ENCODE peak calls at places on chromosomes 7 and 10, in eight cellular contexts. C is CD14-positive monocyte; N is activated T-helper 9 cell treated with anti-CD3 and anti-CD28 coated beads, Interleukin-2, amount 50 U/mL, for 16 hours; G is Ammon's horn; X is HT-29; E is transverse colon; S is NCI-H748 treated with DMSO at 0.1 percent for 48 hours; Q is stimulated activated CD4-positive, alpha-beta T cell treated with anti-CD3 and anti-CD28 coated beads, Interleukin-1b, Interleukin-23, amount 100 ng/mL, for 24 hours. V is an unnamed sample.

GRCh38 chr10:93063977-93064660 is 3.5 kb downstream of the CYP26C1 start:
- DNase-seq in S (no peak), E (no peak), X (no peak), G (no peak), Q (no peak), N (no peak), C (no peak), V (no peak)

GRCh38 chr7:104962781-104963180 is 51.2 kb upstream of the KMT2E start:
- DNase-seq in X (no peak), N (no peak), S (no peak), G (no peak), Q (no peak), E (no peak), C (no peak), V (no peak)

GRCh38 chr7:129434846-129435318 is 650 bp downstream of the STRIP2 start:
- DNase-seq in C (no peak), X (peak), S (peak), E (peak), N (no peak), Q (no peak), G (peak), V (no peak)

GRCh38 chr7:84274029-84274638 is 79.5 kb upstream of the SEMA3A start:
- DNase-seq in Q (no peak), X (no peak), E (no peak), G (no peak), C (no peak), S (no peak), N (no peak), V (no peak)

GRCh38 chr10:117536862-117537435 is 5.6 kb upstream of the EMX2 start:
- DNase-seq in Q (no peak), E (no peak), S (no peak), C (no peak), X (no peak), N (no peak), G (no peak), V (no peak)

GRCh38 chr7:42913591-42913990 is 1.7 kb upstream of the C7orf25 start:
- DNase-seq in N (no peak), S (no peak), C (no peak), X (no peak), G (no peak), E (no peak), Q (no peak), V (no peak)

GRCh38 chr7:42603496-42603895 is 308.4 kb downstream of the C7orf25 start:
- DNase-seq in E (no peak), N (no peak), S (no peak), C (no peak), X (no peak), G (no peak), Q (no peak), V (no peak)

GRCh38 chr10:89478085-89478738 is 57.2 kb downstream of the SLC16A12 start:
- DNase-seq in X (no peak), N (no peak), G (no peak), E (no peak), S (no peak), Q (no peak), C (no peak), V (no peak)

GRCh38 chr10:75924309-75924920 is 493.0 kb downstream of the LRMDA start:
- DNase-seq in E (no peak), X (no peak), G (no peak), N (no peak), S (no peak), C (no peak), Q (no peak), V (no peak)

GRCh38 chr7:114085592-114086490 is 167.0 kb upstream of the PPP1R3A start:
- DNase-seq in X (peak), G (peak), E (peak), Q (no peak), S (peak), N (no peak), C (no peak), V (peak)